ENCODE peak calls at places on chromosomes 13 and 19, in six cellular contexts. W is suprapubic skin, K is body of pancreas, N is uterus, M is endothelial cell of umbilical vein, V is adrenal gland. H is an unnamed sample.

GRCh38 chr19:12802267-12803106 is 618 bp downstream of the THSD8 start:
- DNase-seq in W (no peak), K (no peak), N (no peak), M (no peak), V (peak; percentile 44), H (no peak)

GRCh38 chr13:101915755-101916107 is 463.3 kb downstream of the ITGBL1 start:
- DNase-seq in W (no peak), K (no peak), N (no peak), M (no peak), V (no peak), H (no peak)

GRCh38 chr13:49669735-49670309 is 21.5 kb downstream of the EBPL start:
- DNase-seq in W (no peak), K (peak; percentile 64), N (peak; percentile 56), M (peak; percentile 86), V (peak; percentile 73), H (peak; percentile 66)

GRCh38 chr19:33268162-33268991 is 34.0 kb downstream of the CEBPA start:
- DNase-seq in W (no peak), K (peak; percentile 26), N (no peak), M (no peak), V (no peak), H (no peak)

GRCh38 chr19:18501351-18501750 is 20.5 kb downstream of the ELL start:
- DNase-seq in W (no peak), K (no peak), N (no peak), M (no peak), V (no peak), H (no peak)

GRCh38 chr13:105979131-105979530 is 556.3 kb downstream of the EFNB2 start:
- DNase-seq in W (no peak), K (no peak), N (no peak), M (no peak), V (no peak), H (no peak)

GRCh38 chr13:114113961-114114360 is 18.5 kb downstream of the RASA3 start:
- DNase-seq in W (no peak), K (no peak), N (peak; percentile 5), M (no peak), V (peak; percentile 6), H (no peak)

GRCh38 chr13:63156816-63157215 is 1741.2 kb upstream of the PCDH20 start:
- DNase-seq in W (no peak), K (no peak), N (no peak), M (no peak), V (no peak), H (no peak)

GRCh38 chr13:108947551-108948030 is 318.2 kb downstream of the MYO16 start:
- DNase-seq in W (peak; percentile 85), K (peak; percentile 50), N (peak; percentile 77), M (no peak), V (no peak), H (no peak)

GRCh38 chr13:109226631-109227030 is 559.8 kb downstream of the IRS2 start:
- DNase-seq in W (no peak), K (no peak), N (no peak), M (no peak), V (no peak), H (no peak)

GRCh38 chr19:2976609-2977000 is 759 bp upstream of the TLE6 start:
- DNase-seq in W (no peak), K (no peak), N (no peak), M (no peak), V (no peak), H (no peak)

GRCh38 chr13:36758345-36758744 is 60.7 kb upstream of the RFXAP start:
- DNase-seq in W (no peak), K (peak; percentile 47), N (no peak), M (no peak), V (no peak), H (no peak)

GRCh38 chr13:97246596-97246995 is 24.5 kb downstream of the MBNL2 start:
- DNase-seq in W (no peak), K (no peak), N (no peak), M (peak; percentile 67), V (no peak), H (no peak)

GRCh38 chr13:97250560-97250959 is 28.4 kb downstream of the MBNL2 start:
- DNase-seq in W (no peak), K (no peak), N (no peak), M (peak; percentile 53), V (no peak), H (no peak)

GRCh38 chr13:97249797-97250495 is 27.8 kb downstream of the MBNL2 start:
- DNase-seq in W (no peak), K (no peak), N (no peak), M (no peak), V (no peak), H (no peak)

GRCh38 chr13:97248243-97248642 is 26.1 kb downstream of the MBNL2 start:
- DNase-seq in W (no peak), K (no peak), N (no peak), M (no peak), V (no peak), H (no peak)

DNA sequence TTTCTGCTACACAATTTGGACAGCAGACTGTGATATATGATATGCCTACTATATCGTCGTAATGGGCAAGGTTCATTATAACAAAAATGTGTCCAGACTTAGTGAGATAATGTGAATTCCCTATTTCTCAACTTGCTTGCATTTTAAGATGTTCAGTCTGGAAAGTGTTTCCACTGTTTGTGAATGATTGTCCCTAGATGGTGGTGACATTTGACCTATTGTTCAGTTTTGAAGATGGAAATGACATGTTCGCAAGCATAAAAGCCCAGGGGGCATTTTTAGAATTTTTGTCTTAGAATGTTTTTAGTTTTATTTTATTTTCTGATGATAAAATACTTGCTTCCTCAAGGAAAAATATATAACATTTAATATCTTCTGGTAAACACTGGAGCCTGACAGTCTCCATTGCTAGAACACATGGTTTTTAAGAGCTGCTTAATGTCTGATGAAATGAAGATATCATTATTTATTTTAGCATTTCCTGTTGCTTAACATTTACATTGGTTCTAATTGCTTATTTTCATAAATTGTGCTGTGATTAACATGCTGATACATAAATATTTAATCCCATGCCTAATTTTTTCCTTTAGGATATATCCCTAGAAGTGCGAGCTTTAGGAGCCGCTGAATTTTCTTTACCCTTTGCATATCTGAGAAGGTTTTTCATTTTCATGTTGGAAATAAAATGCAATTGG is 27.1 kb downstream of the MBNL2 start:
- DNase-seq in W (no peak), K (no peak), N (no peak), M (no peak), V (no peak), H (no peak)
- H3K27ac ChIP-seq in W (peak overlapping the region; percentile 60), K (no peak overlapping the region), N (peak overlapping the region; percentile 77), M (peak overlapping the region; percentile 39), V (peak overlapping the region; percentile 66), H (peak overlapping the region; percentile 37)

GRCh38 chr19:29670255-29670654 is 5.0 kb downstream of the PLEKHF1 start:
- DNase-seq in W (no peak), K (no peak), N (no peak), M (no peak), V (no peak), H (no peak)

GRCh38 chr19:29667941-29668340 is 2.7 kb downstream of the PLEKHF1 start:
- DNase-seq in W (no peak), K (no peak), N (no peak), M (no peak), V (no peak), H (no peak)

GRCh38 chr19:29666634-29667389 is 1.6 kb downstream of the PLEKHF1 start:
- DNase-seq in W (no peak), K (peak; percentile 56), N (peak; percentile 82), M (peak; percentile 73), V (peak; percentile 78), H (peak; percentile 68)

GRCh38 chr19:29667390-29667783 is 2.1 kb downstream of the PLEKHF1 start:
- DNase-seq in W (no peak), K (no peak), N (no peak), M (no peak), V (no peak), H (no peak)

DNA sequence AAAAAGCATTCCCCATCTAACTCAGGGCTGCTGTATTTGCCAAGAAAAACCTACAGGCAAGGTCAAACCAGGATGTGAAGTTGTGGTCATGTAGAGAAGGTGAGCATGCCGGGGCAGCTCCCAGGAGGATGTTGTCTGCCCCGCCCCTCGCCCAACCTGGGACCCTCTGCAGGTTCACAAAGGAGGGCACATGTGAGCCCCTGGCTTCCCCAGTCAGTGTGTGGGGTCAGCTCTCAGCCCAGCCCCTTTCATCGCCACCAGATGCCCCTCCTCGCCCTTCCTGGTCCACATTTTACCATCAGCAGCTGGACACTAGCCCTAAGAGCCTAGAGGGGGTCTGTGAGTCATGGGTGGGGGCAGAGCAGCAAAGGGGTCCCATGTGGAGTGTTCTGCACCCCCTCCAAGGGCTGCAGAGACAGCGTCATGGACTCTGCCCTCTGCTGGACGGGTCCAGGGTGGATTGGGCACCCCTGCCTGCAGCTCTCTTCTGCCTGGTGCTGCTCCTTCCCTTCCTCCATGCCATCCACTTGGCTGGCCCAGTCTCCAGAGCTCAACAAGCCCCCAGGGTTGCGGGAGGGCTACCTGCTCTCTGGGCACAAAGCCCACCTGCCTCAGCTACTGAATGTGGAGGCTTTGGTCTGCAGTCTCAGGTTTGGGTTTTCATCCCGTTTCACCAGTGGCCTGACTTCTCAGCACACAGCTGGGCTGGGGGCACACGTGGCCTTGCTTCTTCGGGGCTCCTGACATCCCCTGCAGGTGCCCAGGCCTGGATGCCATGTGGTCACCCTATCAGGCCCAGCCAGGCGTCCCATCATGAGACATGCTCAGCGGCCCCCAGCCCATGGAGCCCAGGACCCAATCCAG is 3.7 kb downstream of the PLEKHF1 start:
- DNase-seq in W (no peak), K (no peak), N (no peak), M (no peak), V (no peak), H (no peak)
- H3K4me1 ChIP-seq in W (peaks cover 80% of the 10 kb centered on the region), K (peaks cover 77% of the 10 kb centered on the region), N (peaks cover 28% of the 10 kb centered on the region), M (peaks cover 17% of the 10 kb centered on the region), V (peaks cover 29% of the 10 kb centered on the region), H (peaks cover 15% of the 10 kb centered on the region)

DNA sequence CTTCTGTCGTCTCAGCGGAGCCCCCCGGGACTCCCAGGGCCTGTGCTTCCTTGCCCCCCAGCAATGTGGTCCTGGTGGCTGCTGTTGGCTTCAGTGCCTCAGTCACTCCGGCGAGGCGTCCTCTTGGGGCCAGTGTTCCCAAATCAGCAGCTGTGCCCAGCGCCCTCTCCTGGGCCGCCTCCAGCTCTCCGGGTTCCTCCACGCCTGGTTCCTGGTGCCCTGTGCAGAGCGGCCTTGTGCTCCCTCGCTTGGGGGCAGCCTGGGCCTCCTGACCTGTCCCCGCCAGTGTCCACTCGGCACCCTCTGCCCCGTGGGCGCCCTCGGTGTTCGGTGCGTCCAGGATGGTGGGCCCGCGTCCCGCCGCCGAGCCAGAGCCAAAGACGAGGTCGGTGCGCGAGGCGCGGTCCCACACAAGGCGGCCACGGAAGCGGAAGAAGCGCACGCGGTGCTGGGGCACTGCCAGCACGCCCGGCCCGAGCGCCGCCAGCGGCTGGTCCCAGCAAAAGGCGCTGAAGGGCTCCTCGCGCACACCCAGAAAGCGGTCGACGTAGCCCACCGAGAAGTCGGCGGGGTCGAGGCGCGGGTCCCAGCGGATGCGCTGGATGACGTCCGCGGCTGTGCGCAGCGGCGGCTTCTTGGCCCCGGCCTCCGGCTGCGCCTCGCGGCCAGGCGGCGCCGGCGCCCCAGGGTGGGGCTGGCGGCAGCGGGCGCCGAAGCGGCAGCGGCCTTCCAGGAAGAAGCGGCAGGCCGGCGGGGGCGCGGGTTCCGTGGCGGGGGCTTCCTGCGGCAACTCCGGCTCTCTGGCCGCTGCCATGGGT is 656 bp downstream of the LENG9 start:
- DNase-seq in W (peak; percentile 88), K (peak; percentile 83), N (peak; percentile 55), M (peak; percentile 72), V (peak; percentile 76), H (peak; percentile 50)
- TF ChIP-seq POLR2A in W (no peak), K (peak; percentile 23), N (no peak), M (no peak), V (no peak), H (no peak)

GRCh38 chr19:31733591-31733990 is 384.4 kb upstream of the TSHZ3 start:
- DNase-seq in W (no peak), K (no peak), N (no peak), M (no peak), V (no peak), H (no peak)
- H3K27ac ChIP-seq in W (no peak overlapping the region), K (no peak overlapping the region), N (no peak overlapping the region), M (no peak overlapping the region), V (no peak overlapping the region), H (no peak overlapping the region)

GRCh38 chr19:56113071-56113632 is 7.9 kb downstream of the ZNF787 start:
- DNase-seq in W (no peak), K (no peak), N (no peak), M (no peak), V (no peak), H (no peak)
- H3K4me1 ChIP-seq in W (peaks cover 89% of the 10 kb centered on the region), K (peaks cover 87% of the 10 kb centered on the region), N (no peaks in the 10 kb centered on the region), M (peaks cover 32% of the 10 kb centered on the region), V (peaks cover 75% of the 10 kb centered on the region), H (peaks cover 73% of the 10 kb centered on the region)

H was measured in thyroid gland.